ENCODE peak calls at places on chromosomes 6 and 20, in six cellular contexts. D is CD8-positive, alpha-beta memory T cell; K is NCI-H1930; M is WTC11; Z is right atrium auricular region; B is NCI-H774. R is an unnamed sample.

GRCh38 chr6:149965191-149966020 is 1.7 kb downstream of the ULBP1 start:
- DNase-seq in M (no peak), B (no peak), Z (peak; percentile 58), D (peak; percentile 16), K (no peak), R (no peak)

GRCh38 chr6:37308084-37308817 is 45.5 kb upstream of the RNF8 start:
- DNase-seq in M (no peak), Z (no peak), K (no peak), B (peak; percentile 85), D (no peak), R (no peak)

GRCh38 chr20:44054849-44055248 is 132.1 kb downstream of the JPH2 start:
- DNase-seq in B (no peak), K (no peak), D (no peak), M (no peak), Z (no peak), R (no peak)

GRCh38 chr6:27669278-27669797 is 196.4 kb upstream of the ZNF184 start:
- DNase-seq in K (no peak), B (peak; percentile 4), Z (no peak), M (no peak), D (no peak), R (no peak)

GRCh38 chr6:134720353-134721094 is 229.4 kb downstream of the ALDH8A1 start:
- DNase-seq in B (no peak), Z (no peak), D (no peak), K (no peak), M (no peak), R (no peak)

GRCh38 chr20:34420146-34420545 is 57.1 kb downstream of the ITCH start:
- DNase-seq in Z (no peak), M (no peak), K (no peak), D (no peak), B (no peak), R (no peak)

GRCh38 chr6:143023695-143024094 is 37.0 kb upstream of the AIG1 start:
- DNase-seq in M (no peak), K (no peak), B (no peak), Z (no peak), D (no peak), R (no peak)

GRCh38 chr6:125002090-125002741 is 40.0 kb downstream of the RNF217 start:
- DNase-seq in K (no peak), M (no peak), B (no peak), D (no peak), Z (no peak), R (no peak)

GRCh38 chr20:23255658-23256385 is 94.8 kb upstream of the NXT1 start:
- DNase-seq in K (no peak), B (no peak), M (no peak), Z (peak; percentile 36), D (no peak), R (no peak)

GRCh38 chr6:78942451-78942850 is 75.1 kb downstream of the IRAK1BP1 start:
- DNase-seq in K (no peak), D (no peak), M (no peak), Z (no peak), B (no peak), R (no peak)

GRCh38 chr20:11117808-11118528 is 444.2 kb upstream of the JAG1 start:
- DNase-seq in D (no peak), K (no peak), B (no peak), M (no peak), Z (no peak), R (no peak)

GRCh38 chr6:136897071-136897470 is 25.0 kb upstream of the SLC35D3 start:
- DNase-seq in Z (no peak), K (peak; percentile 80), M (no peak), D (no peak), B (peak; percentile 51), R (no peak)

GRCh38 chr20:9235518-9235917 is 166.6 kb downstream of the PLCB4 start:
- DNase-seq in B (no peak), K (no peak), D (no peak), M (no peak), Z (no peak), R (no peak)

R was measured in NT2/D1.